ENCODE peak calls at places on chromosome 21, in five cellular contexts. O is stomach, T is transverse colon, U is spleen, V is SK-N-SH. X is an unnamed sample.

GRCh38 chr21:41207401-41208388 is 39.7 kb downstream of the BACE2 start:
- DNase-seq in O (peak; percentile 71), T (peak; percentile 46), U (no peak), V (no peak), X (no peak)

GRCh38 chr21:15063821-15064575 is 802 bp downstream of the NRIP1 start:
- DNase-seq in O (peak; percentile 65), T (peak; percentile 41), U (no peak), V (peak; percentile 35), X (no peak)

GRCh38 chr21:25428537-25428936 is 178.7 kb downstream of the MRPL39 start:
- DNase-seq in O (no peak), T (no peak), U (no peak), V (no peak), X (no peak)

GRCh38 chr21:27321791-27322190 is 354.9 kb upstream of the ADAMTS5 start:
- DNase-seq in O (no peak), T (no peak), U (no peak), V (no peak), X (no peak)

GRCh38 chr21:40548134-40548533 is 298.8 kb downstream of the DSCAM start:
- DNase-seq in O (no peak), T (no peak), U (no peak), V (no peak), X (peak; percentile 24)

GRCh38 chr21:32174819-32175218 is 104.0 kb downstream of the MIS18A start:
- DNase-seq in O (no peak), T (no peak), U (no peak), V (no peak), X (no peak)

GRCh38 chr21:43187715-43188114 is 18.9 kb downstream of the CRYAA start:
- DNase-seq in O (no peak), T (no peak), U (peak; percentile 22), V (no peak), X (no peak)

GRCh38 chr21:31198575-31198974 is 145.5 kb downstream of the TIAM1 start:
- DNase-seq in O (no peak), T (no peak), U (no peak), V (peak; percentile 55), X (no peak)

GRCh38 chr21:25936776-25937175 is 202.0 kb downstream of the GABPA start:
- DNase-seq in O (no peak), T (no peak), U (no peak), V (no peak), X (no peak)

GRCh38 chr21:41481191-41481590 is 26.8 kb downstream of the TMPRSS2 start:
- DNase-seq in O (no peak), T (no peak), U (no peak), V (no peak), X (no peak)

GRCh38 chr21:41189147-41189538 is 21.2 kb downstream of the BACE2 start:
- DNase-seq in O (no peak), T (no peak), U (no peak), V (no peak), X (no peak)

GRCh38 chr21:16589046-16589445 is 859.3 kb downstream of the USP25 start:
- DNase-seq in O (no peak), T (no peak), U (no peak), V (no peak), X (no peak)

GRCh38 chr21:43733529-43734071 is 14.7 kb downstream of the PDXK start:
- DNase-seq in O (no peak), T (peak; percentile 51), U (no peak), V (no peak), X (no peak)

GRCh38 chr21:28783641-28784185 is 209.0 kb downstream of the LTN1 start:
- DNase-seq in O (no peak), T (no peak), U (peak; percentile 68), V (no peak), X (no peak)

GRCh38 chr21:26843912-26844257 is 1.3 kb downstream of the ADAMTS1 start:
- DNase-seq in O (no peak), T (no peak), U (no peak), V (no peak), X (no peak)

GRCh38 chr21:15063081-15063820 is 1.5 kb downstream of the NRIP1 start:
- DNase-seq in O (no peak), T (no peak), U (no peak), V (no peak), X (no peak)

GRCh38 chr21:43585514-43585913 is 73.8 kb downstream of the HSF2BP start:
- DNase-seq in O (no peak), T (no peak), U (no peak), V (no peak), X (no peak)

GRCh38 chr21:32520885-32521735 is 64.2 kb downstream of the TCP10L start:
- DNase-seq in O (peak; percentile 54), T (peak; percentile 63), U (peak; percentile 84), V (peak; percentile 62), X (peak; percentile 94)

GRCh38 chr21:32314806-32315205 is 16.2 kb downstream of the MRAP start:
- DNase-seq in O (no peak), T (no peak), U (no peak), V (no peak), X (no peak)

GRCh38 chr21:42047821-42048613 is 23.1 kb upstream of the UMODL1 start:
- DNase-seq in O (peak; percentile 44), T (no peak), U (peak; percentile 78), V (no peak), X (no peak)

GRCh38 chr21:33403128-33403785 is at the start of gene IFNGR2:
- DNase-seq in O (peak; percentile 43), T (peak; percentile 50), U (peak; percentile 93), V (peak; percentile 88), X (no peak)

GRCh38 chr21:42363331-42363730 is 3.0 kb downstream of the TFF1 start:
- DNase-seq in O (no peak), T (no peak), U (no peak), V (no peak), X (no peak)

GRCh38 chr21:28227881-28228623 is 764.6 kb downstream of the LTN1 start:
- DNase-seq in O (no peak), T (no peak), U (no peak), V (no peak), X (no peak)

GRCh38 chr21:33196956-33197374 is 32.8 kb upstream of the IFNAR2 start:
- DNase-seq in O (peak; percentile 59), T (peak; percentile 63), U (no peak), V (peak; percentile 57), X (no peak)

GRCh38 chr21:41318218-41318617 is 1.6 kb downstream of the FAM3B start:
- DNase-seq in O (no peak), T (no peak), U (no peak), V (no peak), X (no peak)

GRCh38 chr21:44089001-44089911 is 17.9 kb upstream of the PWP2 start:
- DNase-seq in O (peak; percentile 25), T (peak; percentile 81), U (peak; percentile 88), V (no peak), X (no peak)

DNA sequence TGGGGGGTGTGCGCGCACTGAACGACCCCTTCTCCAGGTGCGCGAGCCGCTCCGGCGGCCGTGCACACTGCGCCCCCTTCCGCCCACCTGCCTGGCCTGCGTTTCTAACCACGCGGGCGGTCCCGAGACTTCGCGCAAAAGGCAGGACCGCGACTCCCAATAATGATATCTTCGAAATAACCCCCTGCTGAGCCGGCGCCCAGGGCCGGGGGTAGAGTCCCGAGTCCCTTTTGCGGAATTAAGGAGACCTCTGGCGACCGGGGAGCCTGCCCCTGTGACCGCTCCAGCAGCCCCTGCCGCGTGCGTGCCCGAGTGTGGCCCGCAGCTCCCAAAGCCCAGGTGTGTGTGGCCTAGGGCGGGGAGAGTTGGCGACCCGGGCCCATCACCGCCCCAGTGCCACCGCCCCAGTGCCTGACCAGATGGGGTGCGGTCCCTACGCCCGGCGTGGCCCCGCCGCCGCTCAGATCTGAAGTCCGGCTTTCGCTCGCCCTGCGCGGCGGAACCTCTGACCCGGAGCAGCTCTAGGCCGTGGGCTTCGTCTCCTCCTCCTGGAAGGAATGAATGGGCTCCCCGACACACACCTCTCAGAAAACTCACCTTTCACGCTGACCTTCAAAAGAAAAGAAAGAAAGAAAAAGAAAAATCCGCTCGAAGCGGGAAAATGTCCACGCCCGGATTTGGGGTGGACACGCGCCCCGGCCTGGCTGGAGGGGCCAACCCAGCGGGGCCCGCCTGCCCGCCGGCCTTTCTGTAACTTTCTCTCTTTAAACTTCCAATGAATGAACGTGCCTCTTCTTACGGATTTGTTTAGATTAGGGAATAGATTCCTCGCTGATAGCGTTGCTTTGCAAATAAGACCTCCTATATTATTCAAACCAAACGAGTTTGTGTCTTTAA is 5.5 kb upstream of the SIM2 start:
- DNase-seq in O (no peak), T (no peak), U (no peak), V (peak; percentile 55), X (no peak)
- TF ChIP-seq POLR2AphosphoS5 in O (no peak), T (no peak), U (no peak), V (no peak), X (no peak)

DNA sequence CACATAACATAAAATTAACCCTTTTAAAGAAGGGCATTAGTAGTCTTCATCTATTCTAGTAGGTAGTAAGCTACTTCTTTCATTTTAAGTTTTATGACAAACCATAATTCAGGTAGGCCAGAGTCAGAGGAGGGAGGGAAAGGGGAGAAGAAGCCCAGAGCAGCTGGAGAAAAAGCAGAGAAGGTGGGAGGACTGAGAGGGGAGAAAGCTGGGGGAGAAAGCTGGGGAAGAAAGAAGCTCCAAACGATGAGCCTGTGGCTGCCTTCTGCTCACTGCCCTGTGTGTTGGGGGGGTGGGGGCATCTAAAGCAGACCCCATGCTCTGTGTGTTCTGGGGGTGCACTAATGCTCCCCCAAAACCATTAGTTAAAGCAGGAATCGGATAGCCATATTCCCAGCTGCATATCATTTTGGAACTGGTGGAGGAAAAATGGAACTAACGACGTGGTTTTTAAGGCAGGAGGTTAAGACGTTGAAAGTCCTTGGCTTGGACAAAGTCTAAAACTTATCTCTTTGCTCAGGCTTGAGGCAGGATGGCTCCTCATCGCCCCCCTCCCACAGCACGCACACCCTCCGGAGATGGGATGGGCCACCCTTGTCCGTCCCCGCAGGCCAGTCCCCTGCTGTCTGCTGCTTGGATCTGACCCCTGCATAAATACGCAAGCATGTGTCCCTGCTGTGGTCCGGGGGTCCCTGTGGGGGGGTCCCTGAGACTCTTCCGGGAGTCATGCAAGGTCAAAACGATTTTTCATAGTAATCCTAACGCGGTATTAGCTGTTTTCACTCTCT is 184.2 kb downstream of the DYRK1A start:
- DNase-seq in O (peak; percentile 20), T (no peak), U (no peak), V (no peak), X (no peak)
- H3K4me3 ChIP-seq in O (peak overlapping the region; percentile 16), T (no peak overlapping the region), U (no peak overlapping the region), V (no peak overlapping the region), X (no peak overlapping the region)

GRCh38 chr21:38811257-38811656 is 5.5 kb downstream of the ETS2 start:
- DNase-seq in O (no peak), T (no peak), U (no peak), V (no peak), X (no peak)
- TF ChIP-seq CTCF in O (no peak), T (no peak), U (no peak), V (no peak), X (no peak)

GRCh38 chr21:34728479-34728878 is 59.7 kb downstream of the CLIC6 start:
- DNase-seq in O (peak; percentile 81), T (peak; percentile 53), U (no peak), V (no peak), X (no peak)
- TF ChIP-seq POLR2AphosphoS5 in O (no peak), T (no peak), U (no peak), V (no peak), X (no peak)

GRCh38 chr21:29888437-29888836 is 51.4 kb downstream of the GRIK1 start:
- DNase-seq in O (no peak), T (no peak), U (no peak), V (no peak), X (no peak)
- H3K4me3 ChIP-seq in O (no peak overlapping the region), T (no peak overlapping the region), U (no peak overlapping the region), V (no peak overlapping the region), X (no peak overlapping the region)

X was measured in esophagus muscularis mucosa.